ENCODE peak calls at places on chromosome 1, in nine cellular contexts. D is heart left ventricle; L is right atrium auricular region; Q is effector memory CD4-positive, alpha-beta T cell; M is endodermal cell; S is cardiac muscle cell; C is stomach; Y is Peyer's patch; I is left ventricle myocardium inferior. O is an unnamed sample. For H3K4me1 and H3K9me3, the result is how much of the 10 kb centered on the place peaks cover.

GRCh38 chr1:17405898-17406759 is 33.3 kb downstream of the RCC2 start:
- DNase-seq in D (peak), L (no peak), Q (no peak), M (peak), S (peak), C (peak), Y (peak), I (peak), O (peak)

GRCh38 chr1:96538883-96539282 is 182.7 kb upstream of the PTBP2 start:
- DNase-seq in D (no peak), L (peak), Q (no peak), M (no peak), S (peak), C (no peak), Y (no peak), I (no peak), O (no peak)

GRCh38 chr1:24995121-24995520 is 65.0 kb upstream of the RUNX3 start:
- DNase-seq in D (no peak), L (no peak), Q (no peak), M (no peak), S (no peak), C (no peak), Y (no peak), I (no peak), O (no peak)

GRCh38 chr1:10606070-10606469 is 131.3 kb downstream of the PEX14 start:
- DNase-seq in D (no peak), L (peak), Q (no peak), M (no peak), S (no peak), C (no peak), Y (no peak), I (no peak), O (no peak)

GRCh38 chr1:147598631-147599361 is 57.5 kb downstream of the BCL9 start:
- DNase-seq in D (peak), L (no peak), Q (no peak), M (peak), S (peak), C (peak), Y (no peak), I (no peak), O (peak)

GRCh38 chr1:71047635-71048607 is at the start of gene PTGER3:
- DNase-seq in D (peak), L (no peak), Q (no peak), M (peak), S (peak), C (peak), Y (peak), I (peak), O (peak)

GRCh38 chr1:66532798-66533783 is 862 bp upstream of the SGIP1 start:
- DNase-seq in D (peak), L (no peak), Q (no peak), M (peak), S (no peak), C (no peak), Y (no peak), I (peak), O (no peak)

GRCh38 chr1:164417016-164417704 is 141.8 kb upstream of the PBX1 start:
- DNase-seq in D (no peak), L (no peak), Q (no peak), M (no peak), S (peak), C (no peak), Y (no peak), I (no peak), O (no peak)

GRCh38 chr1:201116091-201116490 is 3.9 kb upstream of the CACNA1S start:
- DNase-seq in D (no peak), L (no peak), Q (no peak), M (no peak), S (no peak), C (no peak), Y (no peak), I (no peak), O (no peak)

GRCh38 chr1:150627821-150628410 is 1.5 kb downstream of the ENSA start:
- DNase-seq in D (no peak), L (peak), Q (no peak), M (no peak), S (no peak), C (no peak), Y (no peak), I (no peak), O (no peak)

GRCh38 chr1:24308365-24309015 is 10.7 kb upstream of the GRHL3 start:
- DNase-seq in D (no peak), L (no peak), Q (no peak), M (peak), S (no peak), C (no peak), Y (no peak), I (no peak), O (no peak)

GRCh38 chr1:94326329-94326728 is 88.9 kb upstream of the ARHGAP29 start:
- DNase-seq in D (no peak), L (no peak), Q (no peak), M (peak), S (peak), C (no peak), Y (no peak), I (no peak), O (no peak)

GRCh38 chr1:43206721-43207228 is 34.6 kb downstream of the CFAP57 start:
- DNase-seq in D (no peak), L (no peak), Q (no peak), M (peak), S (peak), C (no peak), Y (no peak), I (peak), O (no peak)

GRCh38 chr1:48105167-48105566 is 108.0 kb upstream of the TRABD2B start:
- DNase-seq in D (no peak), L (no peak), Q (no peak), M (no peak), S (no peak), C (no peak), Y (no peak), I (no peak), O (no peak)

GRCh38 chr1:153945795-153946621 is 510 bp downstream of the DENND4B start:
- DNase-seq in D (peak), L (peak), Q (peak), M (peak), S (peak), C (peak), Y (peak), I (peak), O (peak)

GRCh38 chr1:196309386-196309785 is 298.9 kb downstream of the KCNT2 start:
- DNase-seq in D (no peak), L (no peak), Q (no peak), M (no peak), S (peak), C (no peak), Y (no peak), I (no peak), O (no peak)

GRCh38 chr1:4590766-4591165 is 63.6 kb upstream of the AJAP1 start:
- DNase-seq in D (no peak), L (no peak), Q (no peak), M (no peak), S (no peak), C (no peak), Y (no peak), I (no peak), O (no peak)

GRCh38 chr1:82604524-82604923 is 803.8 kb downstream of the ADGRL2 start:
- DNase-seq in D (no peak), L (no peak), Q (no peak), M (peak), S (peak), C (no peak), Y (no peak), I (no peak), O (no peak)

DNA sequence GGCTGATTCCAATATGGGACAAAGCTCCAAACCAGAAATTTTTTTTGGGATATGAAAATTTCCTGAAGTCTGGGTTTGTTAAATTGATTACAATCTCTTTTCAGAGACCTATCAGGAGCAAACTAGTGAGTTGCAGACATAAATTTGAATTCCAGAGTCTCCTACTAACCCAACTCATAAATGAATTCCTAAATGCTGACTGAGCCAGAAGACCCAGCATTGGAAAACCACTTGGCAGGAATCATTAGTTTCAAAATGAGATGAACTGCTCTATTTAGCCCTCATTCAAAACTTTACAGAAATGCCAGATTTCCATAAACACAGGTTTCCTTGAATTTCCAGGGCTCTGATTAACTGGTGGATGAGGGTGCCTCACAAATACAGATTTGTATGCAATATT is 222.5 kb downstream of the HLX start:
- DNase-seq in D (no peak), L (no peak), Q (no peak), M (no peak), S (no peak), C (no peak), Y (no peak), I (no peak), O (no peak)
- H3K4me1 ChIP-seq in D (under half), L (under half), Q (under half), M (under half), S (under half), C (under half), Y (under half), I (under half), O (under half)

DNA sequence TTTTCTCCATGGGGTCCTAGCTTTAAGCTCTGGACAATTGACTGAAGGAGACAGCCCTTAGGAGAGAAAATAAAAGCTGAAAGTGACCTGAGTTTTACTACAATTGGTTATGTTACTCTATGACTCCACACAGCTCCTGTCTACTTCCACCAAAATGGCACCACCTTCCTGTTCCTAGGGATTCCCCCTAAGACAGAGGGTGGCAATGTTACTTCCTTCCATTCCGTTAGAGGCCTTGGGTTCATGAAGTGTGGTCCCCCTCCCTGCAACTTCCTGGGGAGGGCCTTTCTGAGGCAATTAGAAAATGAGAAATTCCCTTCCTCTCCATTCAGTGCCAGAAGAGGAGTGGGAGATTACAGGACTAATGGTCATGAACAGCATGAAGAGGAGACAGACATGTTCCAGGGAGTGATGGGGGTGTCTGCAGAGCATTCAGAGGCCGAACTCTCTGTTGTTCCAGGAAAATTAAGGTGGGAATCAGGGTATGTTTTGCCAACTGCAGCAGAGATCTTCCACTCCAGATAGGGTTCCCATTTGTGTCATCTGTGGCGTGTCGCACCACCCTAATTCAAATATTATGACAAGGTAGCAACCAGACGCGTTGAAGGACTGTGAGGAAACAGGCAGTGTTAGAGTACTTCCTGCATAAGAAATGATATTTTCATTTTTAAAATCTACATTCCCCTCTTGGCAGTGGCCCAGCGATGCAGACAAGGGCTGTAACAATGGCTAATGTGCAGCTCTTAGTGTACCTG is 53.2 kb upstream of the TRIM67 start:
- DNase-seq in D (no peak), L (no peak), Q (no peak), M (no peak), S (no peak), C (no peak), Y (no peak), I (no peak), O (no peak)
- H3K9me3 ChIP-seq in D (under half), L (under half), Q (under half), M (under half), S (under half), C (under half), Y (under half), I (under half), O (under half)

DNA sequence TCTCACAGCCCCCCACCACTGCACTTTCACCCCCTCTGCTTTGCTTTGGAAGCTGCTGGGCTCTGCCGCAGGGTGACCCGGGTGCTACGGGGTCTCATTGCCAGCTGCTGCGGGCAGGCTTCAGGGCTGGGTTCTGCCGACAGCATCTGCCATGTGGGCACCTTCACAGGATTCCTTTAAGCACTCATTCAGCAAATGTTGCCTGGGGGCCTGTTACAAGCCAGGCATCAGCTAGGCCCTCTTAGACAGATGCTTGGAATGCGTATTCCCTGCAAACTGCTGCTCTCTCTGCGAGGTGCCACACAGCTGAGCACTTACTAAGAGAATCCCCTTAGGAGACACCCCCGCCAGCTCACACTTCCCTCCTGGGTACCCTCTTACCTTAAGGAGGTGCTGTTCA is 29.2 kb downstream of the COL16A1 start:
- DNase-seq in D (no peak), L (no peak), Q (no peak), M (no peak), S (no peak), C (no peak), Y (no peak), I (no peak), O (no peak)
- H3K4me1 ChIP-seq in D (under half), L (half or more), Q (under half), M (under half), S (under half), C (under half), Y (under half), I (half or more), O (under half)

DNA sequence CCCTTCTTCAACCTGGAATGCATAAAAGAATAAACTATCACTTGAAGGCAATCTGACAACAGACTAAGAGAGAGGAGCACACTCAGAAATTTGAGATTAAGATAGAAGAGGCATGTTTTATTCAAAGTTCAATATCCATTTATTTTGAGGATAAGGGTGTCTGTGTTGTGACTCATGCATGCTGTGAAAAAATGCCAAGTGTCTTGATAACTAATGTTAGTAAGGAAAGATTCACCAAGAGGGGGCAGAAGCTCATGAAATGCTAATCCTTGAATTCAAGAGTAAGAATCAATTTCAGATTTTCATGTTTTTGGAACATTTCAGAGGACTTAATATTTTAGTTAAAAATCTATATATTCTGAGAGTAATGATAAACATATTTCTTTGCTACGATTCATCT is 94.0 kb downstream of the IFI44 start:
- DNase-seq in D (no peak), L (no peak), Q (no peak), M (no peak), S (no peak), C (no peak), Y (no peak), I (no peak), O (no peak)
- H3K9me3 ChIP-seq in D (under half), L (under half), Q (under half), M (under half), S (under half), C (under half), Y (under half), I (under half), O (under half)

DNA sequence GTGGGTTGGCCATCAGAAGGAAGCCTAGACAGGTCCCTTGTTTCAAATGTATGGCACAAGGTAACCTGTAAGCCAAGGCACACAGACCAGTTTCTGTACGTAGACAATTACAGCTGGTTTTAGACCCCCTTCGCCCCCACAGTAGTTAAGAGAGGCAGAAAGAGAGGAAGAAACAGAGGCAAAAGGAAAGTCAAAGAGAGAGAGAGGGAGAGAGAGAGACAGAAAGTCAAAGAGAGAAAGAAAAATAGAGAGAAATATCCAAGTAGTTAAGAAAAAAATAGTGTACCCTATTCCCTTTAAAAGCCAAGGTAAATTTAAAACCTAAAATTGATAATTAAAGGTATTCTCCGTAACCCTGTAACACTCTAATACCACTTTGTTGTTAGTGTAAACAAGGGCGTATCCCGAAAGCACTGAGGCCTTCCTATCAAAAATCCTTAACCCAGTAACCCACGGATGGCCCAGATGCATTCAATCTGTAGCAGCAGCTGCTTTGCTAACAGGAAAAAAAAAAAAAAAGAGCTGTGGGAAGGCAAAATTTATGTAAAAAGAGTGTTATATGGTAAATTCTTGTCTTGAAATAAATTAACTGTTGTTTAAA is 49.4 kb downstream of the ADCY10 start:
- DNase-seq in D (no peak), L (no peak), Q (no peak), M (no peak), S (no peak), C (no peak), Y (no peak), I (no peak), O (no peak)
- H3K4me1 ChIP-seq in D (under half), L (under half), Q (under half), M (under half), S (under half), C (under half), Y (under half), I (under half), O (under half)

DNA sequence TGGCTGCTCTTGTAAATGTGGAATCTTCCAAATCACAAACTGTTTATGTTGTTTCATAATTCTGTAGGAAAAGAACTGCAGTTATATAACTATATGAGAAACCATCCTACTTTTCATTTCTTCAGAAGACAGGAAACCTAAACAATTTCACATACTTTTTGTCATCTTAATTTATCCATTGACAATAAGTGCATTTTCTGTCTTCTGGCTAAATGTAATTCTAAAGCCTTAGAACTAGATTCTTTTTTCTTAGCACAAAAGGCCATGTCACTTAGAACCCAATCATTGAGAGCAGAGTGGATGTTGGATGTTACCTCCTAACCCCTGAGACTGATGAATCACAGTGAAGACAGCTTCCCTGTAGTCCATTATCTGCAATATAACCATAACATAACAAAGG is 410.2 kb upstream of the PRMT6 start:
- DNase-seq in D (no peak), L (no peak), Q (no peak), M (no peak), S (no peak), C (no peak), Y (no peak), I (no peak), O (no peak)
- H3K9me3 ChIP-seq in D (under half), L (under half), Q (under half), M (under half), S (under half), C (under half), Y (under half), I (under half), O (under half)

GRCh38 chr1:223137402-223138100 is 5.5 kb downstream of the TLR5 start:
- DNase-seq in D (no peak), L (peak), Q (no peak), M (no peak), S (no peak), C (no peak), Y (no peak), I (no peak), O (no peak)
- H3K4me1 ChIP-seq in D (under half), L (under half), Q (under half), M (under half), S (under half), C (under half), Y (under half), I (half or more), O (under half)

GRCh38 chr1:231663211-231663792 is 36.7 kb downstream of the DISC1 start:
- DNase-seq in D (no peak), L (no peak), Q (no peak), M (no peak), S (no peak), C (no peak), Y (no peak), I (no peak), O (no peak)

GRCh38 chr1:231667883-231668506 is 41.4 kb downstream of the DISC1 start:
- DNase-seq in D (no peak), L (no peak), Q (no peak), M (no peak), S (no peak), C (no peak), Y (no peak), I (no peak), O (no peak)

GRCh38 chr1:231666957-231667601 is 40.5 kb downstream of the DISC1 start:
- DNase-seq in D (no peak), L (no peak), Q (no peak), M (no peak), S (peak), C (no peak), Y (no peak), I (no peak), O (no peak)

GRCh38 chr1:231665046-231665445 is 38.5 kb downstream of the DISC1 start:
- DNase-seq in D (no peak), L (no peak), Q (no peak), M (no peak), S (peak), C (no peak), Y (no peak), I (no peak), O (no peak)

DNA sequence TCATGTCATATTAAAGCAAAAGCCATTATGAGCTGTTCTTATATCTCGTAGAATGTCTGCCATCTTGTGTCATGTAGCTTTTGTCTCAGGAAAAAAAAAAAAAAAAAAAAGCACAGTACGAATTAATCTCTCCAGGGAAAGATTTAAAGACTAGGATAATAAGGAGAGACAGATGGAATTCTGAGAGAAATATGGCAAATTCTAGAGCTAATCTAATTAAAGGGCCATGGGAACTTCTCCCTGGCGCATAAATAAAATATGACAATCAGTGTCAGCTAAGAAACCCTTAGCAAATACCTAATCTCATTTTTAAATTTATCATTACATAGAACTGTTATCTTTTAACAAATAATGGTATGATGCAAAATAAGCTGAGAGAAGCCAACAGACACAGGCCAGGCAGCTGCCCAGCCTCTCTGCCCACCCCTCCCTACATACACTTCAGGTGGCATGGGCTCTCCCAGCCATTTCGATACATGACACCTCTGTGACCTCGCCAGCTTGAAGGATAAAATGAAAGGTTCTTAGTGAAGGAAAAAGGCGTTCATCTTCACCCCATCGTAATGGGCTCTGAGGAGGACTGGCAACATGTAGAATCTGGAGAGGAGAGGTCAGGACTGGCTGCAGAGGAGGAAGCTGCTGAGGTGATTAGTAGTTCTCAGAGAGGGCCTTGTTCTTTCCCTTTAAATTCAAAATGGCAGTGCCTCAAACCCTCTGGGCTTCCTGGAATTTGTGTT is 39.8 kb downstream of the DISC1 start:
- DNase-seq in D (no peak), L (no peak), Q (no peak), M (no peak), S (no peak), C (no peak), Y (no peak), I (no peak), O (no peak)
- H3K9me3 ChIP-seq in D (under half), L (under half), Q (under half), M (under half), S (under half), C (under half), Y (under half), I (under half), O (under half)